ENCODE peak calls at places on chromosomes 2 and 18, in six cellular contexts. W, A, Y, P, U and V are unnamed samples.

GRCh38 chr2:70242552-70242951 is 5.9 kb downstream of the TIA1 start:
- DNase-seq in W (no peak), A (no peak), Y (no peak), P (no peak), U (no peak), V (no peak)

GRCh38 chr2:136051001-136051724 is 65.7 kb upstream of the DARS1 start:
- DNase-seq in W (no peak), A (no peak), Y (no peak), P (no peak), U (no peak), V (no peak)

GRCh38 chr2:227862227-227862740 is 9.1 kb upstream of the DAW1 start:
- DNase-seq in W (no peak), A (peak), Y (no peak), P (no peak), U (peak), V (no peak)

GRCh38 chr2:164458801-164459200 is 162.5 kb downstream of the GRB14 start:
- DNase-seq in W (no peak), A (no peak), Y (no peak), P (no peak), U (no peak), V (no peak)

GRCh38 chr2:200054681-200055468 is 99.5 kb downstream of the MAIP1 start:
- DNase-seq in W (no peak), A (no peak), Y (no peak), P (no peak), U (no peak), V (no peak)

GRCh38 chr18:13524824-13525223 is 201.5 kb downstream of the FAM210A start:
- DNase-seq in W (no peak), A (no peak), Y (no peak), P (no peak), U (peak), V (no peak)

GRCh38 chr18:47953471-47953931 is 23.0 kb upstream of the SMAD2 start:
- DNase-seq in W (no peak), A (peak), Y (no peak), P (no peak), U (peak), V (no peak)

GRCh38 chr2:70385204-70385603 is 83.3 kb upstream of the FAM136A start:
- DNase-seq in W (no peak), A (no peak), Y (no peak), P (no peak), U (no peak), V (no peak)

GRCh38 chr2:209969692-209970091 is 32.7 kb upstream of the RPE start:
- DNase-seq in W (no peak), A (no peak), Y (no peak), P (no peak), U (no peak), V (no peak)